ENCODE peak calls at places on chromosomes 1 and 21, in four cellular contexts. Y is cardiac fibroblast, F is fibroblast of mammary gland, I is A549. S is an unnamed sample.

GRCh38 chr21:40019076-40019475 is 151.8 kb downstream of the PCP4 start:
- DNase-seq in Y (no peak), I (no peak), F (no peak), S (peak)

GRCh38 chr1:203338335-203339036 is 12.4 kb downstream of the FMOD start:
- DNase-seq in F (peak), I (peak), Y (peak), S (peak)

GRCh38 chr1:182703539-182703938 is 19.2 kb upstream of the RGS8 start:
- DNase-seq in Y (no peak), I (no peak), F (no peak), S (no peak)

GRCh38 chr1:19786988-19787423 is 12.7 kb downstream of the TMCO4 start:
- DNase-seq in Y (no peak), I (no peak), F (no peak), S (peak)

GRCh38 chr1:199463521-199464127 is 563.9 kb upstream of the NR5A2 start:
- DNase-seq in F (peak), I (peak), Y (peak), S (no peak)

GRCh38 chr1:77741316-77741715 is 18.3 kb downstream of the USP33 start:
- DNase-seq in I (no peak), F (no peak), Y (no peak), S (no peak)

GRCh38 chr21:42406201-42406601 is 2.5 kb downstream of the UBASH3A start:
- DNase-seq in I (no peak), F (no peak), Y (no peak), S (no peak)

GRCh38 chr1:54421101-54421504 is 14.9 kb upstream of the SSBP3 start:
- DNase-seq in I (no peak), Y (no peak), F (peak), S (no peak)

GRCh38 chr1:154698320-154699096 is 90.5 kb upstream of the ADAR start:
- DNase-seq in Y (no peak), F (no peak), I (no peak), S (no peak)

GRCh38 chr1:207868252-207868768 is 42.6 kb downstream of the CD34 start:
- DNase-seq in Y (peak), I (no peak), F (peak), S (peak)

GRCh38 chr1:192846950-192847349 is 38.1 kb downstream of the RGS2 start:
- DNase-seq in Y (no peak), F (peak), I (no peak), S (no peak)

GRCh38 chr1:234925440-234926251 is 203.0 kb downstream of the TOMM20 start:
- DNase-seq in F (peak), I (peak), Y (peak), S (peak)

GRCh38 chr1:18644013-18644399 is 13.4 kb downstream of the PAX7 start:
- DNase-seq in F (no peak), I (no peak), Y (no peak), S (no peak)